ENCODE peak calls at places on chromosome 12, in seven cellular contexts. One of them, this sample, is unnamed.

GRCh38 chr12:30088259-30088995 is 304.7 kb upstream of the TMTC1 start:
- DNase-seq in activated CD4-positive, CD25-positive, alpha-beta regulatory T cell treated with anti-CD3 and anti-CD28 coated beads, Interleukin-2, amount 50 U/mL, for 72 hours: no peak
- DNase-seq in RPMI8226: no peak
- DNase-seq in fibroblast of lung: no peak
- DNase-seq in naive thymus-derived CD4-positive, alpha-beta T cell: no peak
- DNase-seq in fibroblast of villous mesenchyme: no peak
- DNase-seq in hypothalamus: no peak
- DNase-seq in this sample: no peak

GRCh38 chr12:116474331-116474730 is 84.8 kb upstream of the MAP1LC3B2 start:
- DNase-seq in activated CD4-positive, CD25-positive, alpha-beta regulatory T cell treated with anti-CD3 and anti-CD28 coated beads, Interleukin-2, amount 50 U/mL, for 72 hours: no peak
- DNase-seq in RPMI8226: no peak
- DNase-seq in fibroblast of lung: no peak
- DNase-seq in naive thymus-derived CD4-positive, alpha-beta T cell: no peak
- DNase-seq in fibroblast of villous mesenchyme: no peak
- DNase-seq in hypothalamus: no peak
- DNase-seq in this sample: no peak

GRCh38 chr12:59940676-59941342 is 345.0 kb downstream of the SLC16A7 start:
- DNase-seq in activated CD4-positive, CD25-positive, alpha-beta regulatory T cell treated with anti-CD3 and anti-CD28 coated beads, Interleukin-2, amount 50 U/mL, for 72 hours: no peak
- DNase-seq in RPMI8226: no peak
- DNase-seq in fibroblast of lung: peak
- DNase-seq in naive thymus-derived CD4-positive, alpha-beta T cell: no peak
- DNase-seq in fibroblast of villous mesenchyme: no peak
- DNase-seq in hypothalamus: no peak
- DNase-seq in this sample: no peak

GRCh38 chr12:93090768-93091172 is 161.7 kb upstream of the EEA1 start:
- DNase-seq in activated CD4-positive, CD25-positive, alpha-beta regulatory T cell treated with anti-CD3 and anti-CD28 coated beads, Interleukin-2, amount 50 U/mL, for 72 hours: no peak
- DNase-seq in RPMI8226: no peak
- DNase-seq in fibroblast of lung: peak
- DNase-seq in naive thymus-derived CD4-positive, alpha-beta T cell: no peak
- DNase-seq in fibroblast of villous mesenchyme: peak
- DNase-seq in hypothalamus: no peak
- DNase-seq in this sample: no peak

GRCh38 chr12:111313833-111314259 is 55.0 kb downstream of the PHETA1 start:
- DNase-seq in activated CD4-positive, CD25-positive, alpha-beta regulatory T cell treated with anti-CD3 and anti-CD28 coated beads, Interleukin-2, amount 50 U/mL, for 72 hours: peak
- DNase-seq in RPMI8226: peak
- DNase-seq in fibroblast of lung: peak
- DNase-seq in naive thymus-derived CD4-positive, alpha-beta T cell: peak
- DNase-seq in fibroblast of villous mesenchyme: peak
- DNase-seq in hypothalamus: peak
- DNase-seq in this sample: peak

GRCh38 chr12:77625441-77625840 is 205.3 kb upstream of the NAV3 start:
- DNase-seq in activated CD4-positive, CD25-positive, alpha-beta regulatory T cell treated with anti-CD3 and anti-CD28 coated beads, Interleukin-2, amount 50 U/mL, for 72 hours: no peak
- DNase-seq in RPMI8226: no peak
- DNase-seq in fibroblast of lung: peak
- DNase-seq in naive thymus-derived CD4-positive, alpha-beta T cell: no peak
- DNase-seq in fibroblast of villous mesenchyme: peak
- DNase-seq in hypothalamus: no peak
- DNase-seq in this sample: peak

GRCh38 chr12:12562016-12562483 is 613 bp downstream of the DUSP16 start:
- DNase-seq in activated CD4-positive, CD25-positive, alpha-beta regulatory T cell treated with anti-CD3 and anti-CD28 coated beads, Interleukin-2, amount 50 U/mL, for 72 hours: no peak
- DNase-seq in RPMI8226: peak
- DNase-seq in fibroblast of lung: peak
- DNase-seq in naive thymus-derived CD4-positive, alpha-beta T cell: no peak
- DNase-seq in fibroblast of villous mesenchyme: peak
- DNase-seq in hypothalamus: no peak
- DNase-seq in this sample: peak

GRCh38 chr12:6871052-6871957 is 1.8 kb downstream of the SPSB2 start:
- DNase-seq in activated CD4-positive, CD25-positive, alpha-beta regulatory T cell treated with anti-CD3 and anti-CD28 coated beads, Interleukin-2, amount 50 U/mL, for 72 hours: peak
- DNase-seq in RPMI8226: peak
- DNase-seq in fibroblast of lung: peak
- DNase-seq in naive thymus-derived CD4-positive, alpha-beta T cell: peak
- DNase-seq in fibroblast of villous mesenchyme: no peak
- DNase-seq in hypothalamus: no peak
- DNase-seq in this sample: peak

GRCh38 chr12:115313929-115314328 is 630.0 kb upstream of the TBX3 start:
- DNase-seq in activated CD4-positive, CD25-positive, alpha-beta regulatory T cell treated with anti-CD3 and anti-CD28 coated beads, Interleukin-2, amount 50 U/mL, for 72 hours: no peak
- DNase-seq in RPMI8226: no peak
- DNase-seq in fibroblast of lung: peak
- DNase-seq in naive thymus-derived CD4-positive, alpha-beta T cell: no peak
- DNase-seq in fibroblast of villous mesenchyme: peak
- DNase-seq in hypothalamus: no peak
- DNase-seq in this sample: no peak

GRCh38 chr12:102824218-102824835 is 92.7 kb downstream of the PAH start:
- DNase-seq in activated CD4-positive, CD25-positive, alpha-beta regulatory T cell treated with anti-CD3 and anti-CD28 coated beads, Interleukin-2, amount 50 U/mL, for 72 hours: no peak
- DNase-seq in RPMI8226: peak
- DNase-seq in fibroblast of lung: peak
- DNase-seq in naive thymus-derived CD4-positive, alpha-beta T cell: peak
- DNase-seq in fibroblast of villous mesenchyme: peak
- DNase-seq in hypothalamus: no peak
- DNase-seq in this sample: peak

GRCh38 chr12:24776856-24777255 is 172.0 kb downstream of the BCAT1 start:
- DNase-seq in activated CD4-positive, CD25-positive, alpha-beta regulatory T cell treated with anti-CD3 and anti-CD28 coated beads, Interleukin-2, amount 50 U/mL, for 72 hours: no peak
- DNase-seq in RPMI8226: no peak
- DNase-seq in fibroblast of lung: peak
- DNase-seq in naive thymus-derived CD4-positive, alpha-beta T cell: no peak
- DNase-seq in fibroblast of villous mesenchyme: peak
- DNase-seq in hypothalamus: no peak
- DNase-seq in this sample: no peak

GRCh38 chr12:91985002-91985767 is 160.5 kb downstream of the BTG1 start:
- DNase-seq in activated CD4-positive, CD25-positive, alpha-beta regulatory T cell treated with anti-CD3 and anti-CD28 coated beads, Interleukin-2, amount 50 U/mL, for 72 hours: no peak
- DNase-seq in RPMI8226: no peak
- DNase-seq in fibroblast of lung: peak
- DNase-seq in naive thymus-derived CD4-positive, alpha-beta T cell: no peak
- DNase-seq in fibroblast of villous mesenchyme: peak
- DNase-seq in hypothalamus: no peak
- DNase-seq in this sample: no peak

GRCh38 chr12:114340231-114340630 is 65.7 kb downstream of the TBX5 start:
- DNase-seq in activated CD4-positive, CD25-positive, alpha-beta regulatory T cell treated with anti-CD3 and anti-CD28 coated beads, Interleukin-2, amount 50 U/mL, for 72 hours: no peak
- DNase-seq in RPMI8226: no peak
- DNase-seq in fibroblast of lung: no peak
- DNase-seq in naive thymus-derived CD4-positive, alpha-beta T cell: no peak
- DNase-seq in fibroblast of villous mesenchyme: no peak
- DNase-seq in hypothalamus: no peak
- DNase-seq in this sample: no peak

GRCh38 chr12:15520844-15521243 is 198.5 kb downstream of the PTPRO start:
- DNase-seq in activated CD4-positive, CD25-positive, alpha-beta regulatory T cell treated with anti-CD3 and anti-CD28 coated beads, Interleukin-2, amount 50 U/mL, for 72 hours: no peak
- DNase-seq in RPMI8226: no peak
- DNase-seq in fibroblast of lung: no peak
- DNase-seq in naive thymus-derived CD4-positive, alpha-beta T cell: no peak
- DNase-seq in fibroblast of villous mesenchyme: no peak
- DNase-seq in hypothalamus: no peak
- DNase-seq in this sample: no peak

GRCh38 chr12:114335607-114336006 is 70.3 kb downstream of the TBX5 start:
- DNase-seq in activated CD4-positive, CD25-positive, alpha-beta regulatory T cell treated with anti-CD3 and anti-CD28 coated beads, Interleukin-2, amount 50 U/mL, for 72 hours: no peak
- DNase-seq in RPMI8226: no peak
- DNase-seq in fibroblast of lung: no peak
- DNase-seq in naive thymus-derived CD4-positive, alpha-beta T cell: no peak
- DNase-seq in fibroblast of villous mesenchyme: no peak
- DNase-seq in hypothalamus: no peak
- DNase-seq in this sample: no peak

GRCh38 chr12:112876506-112876905 is 30.3 kb upstream of the OAS1 start:
- DNase-seq in activated CD4-positive, CD25-positive, alpha-beta regulatory T cell treated with anti-CD3 and anti-CD28 coated beads, Interleukin-2, amount 50 U/mL, for 72 hours: no peak
- DNase-seq in RPMI8226: no peak
- DNase-seq in fibroblast of lung: no peak
- DNase-seq in naive thymus-derived CD4-positive, alpha-beta T cell: no peak
- DNase-seq in fibroblast of villous mesenchyme: no peak
- DNase-seq in hypothalamus: no peak
- DNase-seq in this sample: no peak

GRCh38 chr12:96248532-96248931 is 54.4 kb downstream of the ELK3 start:
- DNase-seq in activated CD4-positive, CD25-positive, alpha-beta regulatory T cell treated with anti-CD3 and anti-CD28 coated beads, Interleukin-2, amount 50 U/mL, for 72 hours: no peak
- DNase-seq in RPMI8226: no peak
- DNase-seq in fibroblast of lung: no peak
- DNase-seq in naive thymus-derived CD4-positive, alpha-beta T cell: no peak
- DNase-seq in fibroblast of villous mesenchyme: no peak
- DNase-seq in hypothalamus: no peak
- DNase-seq in this sample: no peak

GRCh38 chr12:113334786-113335539 is at the start of gene SLC8B1:
- DNase-seq in activated CD4-positive, CD25-positive, alpha-beta regulatory T cell treated with anti-CD3 and anti-CD28 coated beads, Interleukin-2, amount 50 U/mL, for 72 hours: peak
- DNase-seq in RPMI8226: peak
- DNase-seq in fibroblast of lung: peak
- DNase-seq in naive thymus-derived CD4-positive, alpha-beta T cell: peak
- DNase-seq in fibroblast of villous mesenchyme: peak
- DNase-seq in hypothalamus: peak
- DNase-seq in this sample: peak

GRCh38 chr12:90292183-90292582 is 583.5 kb upstream of the ATP2B1 start:
- DNase-seq in activated CD4-positive, CD25-positive, alpha-beta regulatory T cell treated with anti-CD3 and anti-CD28 coated beads, Interleukin-2, amount 50 U/mL, for 72 hours: no peak
- DNase-seq in RPMI8226: no peak
- DNase-seq in fibroblast of lung: no peak
- DNase-seq in naive thymus-derived CD4-positive, alpha-beta T cell: no peak
- DNase-seq in fibroblast of villous mesenchyme: no peak
- DNase-seq in hypothalamus: no peak
- DNase-seq in this sample: no peak

GRCh38 chr12:123223241-123223668 is 9.7 kb downstream of the MPHOSPH9 start:
- DNase-seq in activated CD4-positive, CD25-positive, alpha-beta regulatory T cell treated with anti-CD3 and anti-CD28 coated beads, Interleukin-2, amount 50 U/mL, for 72 hours: peak
- DNase-seq in RPMI8226: no peak
- DNase-seq in fibroblast of lung: no peak
- DNase-seq in naive thymus-derived CD4-positive, alpha-beta T cell: peak
- DNase-seq in fibroblast of villous mesenchyme: no peak
- DNase-seq in hypothalamus: no peak
- DNase-seq in this sample: no peak

GRCh38 chr12:53740130-53740491 is 11.7 kb downstream of the CISTR start:
- DNase-seq in activated CD4-positive, CD25-positive, alpha-beta regulatory T cell treated with anti-CD3 and anti-CD28 coated beads, Interleukin-2, amount 50 U/mL, for 72 hours: no peak
- DNase-seq in RPMI8226: no peak
- DNase-seq in fibroblast of lung: no peak
- DNase-seq in naive thymus-derived CD4-positive, alpha-beta T cell: no peak
- DNase-seq in fibroblast of villous mesenchyme: no peak
- DNase-seq in hypothalamus: no peak
- DNase-seq in this sample: no peak

GRCh38 chr12:105275997-105276760 is 40.2 kb upstream of the APPL2 start:
- DNase-seq in activated CD4-positive, CD25-positive, alpha-beta regulatory T cell treated with anti-CD3 and anti-CD28 coated beads, Interleukin-2, amount 50 U/mL, for 72 hours: no peak
- DNase-seq in RPMI8226: no peak
- DNase-seq in fibroblast of lung: no peak
- DNase-seq in naive thymus-derived CD4-positive, alpha-beta T cell: no peak
- DNase-seq in fibroblast of villous mesenchyme: no peak
- DNase-seq in hypothalamus: no peak
- DNase-seq in this sample: no peak

GRCh38 chr12:57323402-57323801 is 72.4 kb upstream of the STAC3 start:
- DNase-seq in activated CD4-positive, CD25-positive, alpha-beta regulatory T cell treated with anti-CD3 and anti-CD28 coated beads, Interleukin-2, amount 50 U/mL, for 72 hours: no peak
- DNase-seq in RPMI8226: no peak
- DNase-seq in fibroblast of lung: peak
- DNase-seq in naive thymus-derived CD4-positive, alpha-beta T cell: no peak
- DNase-seq in fibroblast of villous mesenchyme: no peak
- DNase-seq in hypothalamus: no peak
- DNase-seq in this sample: no peak

GRCh38 chr12:1604464-1604863 is 10.1 kb upstream of the FBXL14 start:
- DNase-seq in activated CD4-positive, CD25-positive, alpha-beta regulatory T cell treated with anti-CD3 and anti-CD28 coated beads, Interleukin-2, amount 50 U/mL, for 72 hours: no peak
- DNase-seq in RPMI8226: no peak
- DNase-seq in fibroblast of lung: no peak
- DNase-seq in naive thymus-derived CD4-positive, alpha-beta T cell: no peak
- DNase-seq in fibroblast of villous mesenchyme: no peak
- DNase-seq in hypothalamus: no peak
- DNase-seq in this sample: no peak

GRCh38 chr12:18421840-18422239 is 160.5 kb downstream of the PIK3C2G start:
- DNase-seq in activated CD4-positive, CD25-positive, alpha-beta regulatory T cell treated with anti-CD3 and anti-CD28 coated beads, Interleukin-2, amount 50 U/mL, for 72 hours: no peak
- DNase-seq in RPMI8226: no peak
- DNase-seq in fibroblast of lung: peak
- DNase-seq in naive thymus-derived CD4-positive, alpha-beta T cell: no peak
- DNase-seq in fibroblast of villous mesenchyme: peak
- DNase-seq in hypothalamus: no peak
- DNase-seq in this sample: no peak

GRCh38 chr12:132593938-132594358 is 16.4 kb downstream of the LRCOL1 start:
- DNase-seq in activated CD4-positive, CD25-positive, alpha-beta regulatory T cell treated with anti-CD3 and anti-CD28 coated beads, Interleukin-2, amount 50 U/mL, for 72 hours: peak
- DNase-seq in RPMI8226: peak
- DNase-seq in fibroblast of lung: peak
- DNase-seq in naive thymus-derived CD4-positive, alpha-beta T cell: no peak
- DNase-seq in fibroblast of villous mesenchyme: peak
- DNase-seq in hypothalamus: peak
- DNase-seq in this sample: peak

This sample was measured in hepatic stellate cell.